ENCODE peak calls at places on chromosomes 16 and 17, in four cellular contexts. Q, A, C and O are unnamed samples.
A peak's percentile ranks its signal among the peaks of the same experiment; 100 is the strongest.

GRCh38 chr16:87847467-87847784 is 21.9 kb downstream of the SLC7A5 start:
- DNase-seq in Q (no peak), C (no peak), A (no peak), O (no peak)

GRCh38 chr17:28174352-28175046 is 132.0 kb downstream of the NLK start:
- DNase-seq in C (peak; percentile 26), A (no peak), Q (no peak), O (no peak)

GRCh38 chr16:54437921-54438320 is 151.3 kb upstream of the IRX3 start:
- DNase-seq in C (no peak), Q (no peak), A (no peak), O (no peak)

GRCh38 chr17:35726609-35727460 is 4.6 kb upstream of the RASL10B start:
- DNase-seq in A (peak; percentile 59), Q (no peak), C (peak; percentile 89), O (peak; percentile 68)

GRCh38 chr17:9432121-9432866 is 143.3 kb downstream of the STX8 start:
- DNase-seq in C (no peak), Q (no peak), A (no peak), O (no peak)

GRCh38 chr16:979859-980594 is 1.5 kb upstream of the SOX8 start:
- DNase-seq in C (peak; percentile 23), Q (no peak), A (no peak), O (no peak)

GRCh38 chr16:58026139-58026704 is 668 bp downstream of the MMP15 start:
- DNase-seq in C (no peak), Q (no peak), A (no peak), O (no peak)

GRCh38 chr17:73516356-73516755 is 127.9 kb downstream of the SDK2 start:
- DNase-seq in C (no peak), A (no peak), Q (no peak), O (no peak)

GRCh38 chr16:2715519-2715918 is 4.5 kb downstream of the PRSS27 start:
- DNase-seq in Q (no peak), C (peak; percentile 76), A (no peak), O (peak; percentile 70)

GRCh38 chr17:73311428-73311780 is 397 bp downstream of the CDC42EP4 start:
- DNase-seq in C (no peak), Q (no peak), A (no peak), O (no peak)

GRCh38 chr16:57755061-57755684 is 19.6 kb downstream of the KATNB1 start:
- DNase-seq in A (no peak), C (no peak), Q (no peak), O (no peak)

GRCh38 chr17:50117202-50118040 is 12.5 kb downstream of the SAMD14 start:
- DNase-seq in A (no peak), Q (no peak), C (peak; percentile 90), O (peak; percentile 82)

DNA sequence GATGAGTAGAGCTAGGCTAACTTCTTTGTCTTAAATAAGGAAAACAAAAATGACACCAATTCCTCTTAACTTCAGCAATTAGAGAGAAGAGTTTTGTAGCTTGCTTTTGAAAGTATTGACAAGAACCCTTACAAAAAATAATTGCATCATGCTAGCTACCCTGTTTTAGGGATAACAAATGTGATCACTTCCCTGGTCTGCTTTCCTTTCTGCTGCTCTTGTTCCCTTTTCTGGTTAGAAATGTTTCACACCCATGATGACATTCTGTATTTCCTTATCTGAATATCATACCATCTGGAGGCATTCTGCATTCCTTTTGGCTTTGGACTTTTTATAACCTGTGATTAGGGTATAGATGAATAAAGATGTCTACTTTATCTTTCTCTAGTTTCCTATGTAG is 9.9 kb upstream of the SMIM36 start:
- DNase-seq in Q (no peak), C (no peak), A (no peak), O (no peak)
- TF ChIP-seq CTCF in Q (no peak), C (no peak), A (no peak), O (no peak)

DNA sequence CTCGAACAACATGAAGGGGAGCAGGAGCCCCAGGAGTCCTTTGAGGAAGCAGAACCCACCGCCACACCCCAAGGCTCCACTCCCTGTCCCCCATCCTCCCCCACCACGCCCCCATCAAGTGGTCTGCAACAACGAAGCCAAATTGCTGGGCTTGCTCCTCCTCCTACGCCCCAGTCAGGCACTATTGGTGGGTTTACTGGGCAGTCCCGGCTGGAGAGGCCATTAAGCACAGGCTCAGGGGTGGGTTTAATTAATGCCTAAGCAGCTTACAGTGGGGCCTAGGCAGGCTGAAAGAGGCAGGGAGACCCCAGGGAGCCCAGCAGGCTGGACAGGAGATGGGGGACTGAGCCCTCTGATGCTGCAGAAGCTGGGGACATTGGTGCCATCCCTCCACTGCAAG is 5.1 kb downstream of the MPP2 start:
- DNase-seq in A (no peak), Q (no peak), C (no peak), O (no peak)
- H3K4me1 ChIP-seq in A (no peaks in the 10 kb centered on the region), Q (peaks cover 19% of the 10 kb centered on the region), C (peaks cover 4% of the 10 kb centered on the region), O (peaks cover 18% of the 10 kb centered on the region)

GRCh38 chr16:9091867-9092281 is 430 bp downstream of the HAPSTR1 start:
- DNase-seq in Q (no peak), A (peak; percentile 37), C (peak; percentile 22), O (peak; percentile 71)

GRCh38 chr16:9090960-9091866 is at the start of gene HAPSTR1:
- DNase-seq in C (peak; percentile 100), A (peak; percentile 100), Q (peak; percentile 99), O (peak; percentile 100)

GRCh38 chr16:9094008-9094846 is 2.8 kb downstream of the HAPSTR1 start:
- DNase-seq in A (no peak), C (no peak), Q (no peak), O (no peak)

GRCh38 chr16:9092963-9093477 is 1.6 kb downstream of the HAPSTR1 start:
- DNase-seq in A (peak; percentile 19), Q (no peak), C (peak; percentile 63), O (no peak)

DNA sequence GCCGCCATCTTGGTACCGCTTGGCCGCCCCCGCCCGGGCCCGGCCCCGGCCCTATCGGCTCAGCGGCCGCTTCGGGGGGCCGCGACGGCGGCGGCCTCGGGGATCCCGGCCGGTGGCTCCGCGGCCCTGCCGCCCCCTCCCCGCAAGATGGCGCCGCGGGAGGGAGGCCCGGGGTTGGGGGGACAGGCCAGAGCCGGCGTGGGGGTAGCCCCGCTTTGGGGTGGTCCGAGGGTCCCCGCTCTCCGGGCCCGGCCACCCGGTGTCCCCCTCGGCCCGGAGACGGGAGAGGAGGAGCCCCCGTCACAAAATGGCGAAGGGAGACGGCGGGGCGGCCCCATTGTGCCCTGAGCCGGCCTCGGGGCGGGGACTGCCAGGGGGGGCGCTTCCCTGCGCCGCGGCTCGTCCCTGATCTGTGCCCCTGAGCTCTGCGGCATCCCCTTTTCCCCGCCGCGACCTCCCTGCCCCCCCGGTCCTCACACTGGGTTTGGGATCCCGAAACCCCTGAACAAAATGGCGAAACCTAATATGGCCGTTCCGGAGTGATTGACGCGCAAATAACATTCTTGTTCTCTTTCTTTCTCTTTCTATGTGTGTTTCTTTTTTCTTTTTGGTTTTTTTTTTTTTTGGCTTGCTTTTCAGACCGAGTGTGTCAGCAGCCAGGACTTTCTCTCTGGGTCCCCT is 978 bp downstream of the HAPSTR1 start:
- DNase-seq in A (peak; percentile 34), C (peak; percentile 57), Q (no peak), O (no peak)
- TF ChIP-seq CTCF in A (no peak), C (peak; percentile 5), Q (no peak), O (no peak)

DNA sequence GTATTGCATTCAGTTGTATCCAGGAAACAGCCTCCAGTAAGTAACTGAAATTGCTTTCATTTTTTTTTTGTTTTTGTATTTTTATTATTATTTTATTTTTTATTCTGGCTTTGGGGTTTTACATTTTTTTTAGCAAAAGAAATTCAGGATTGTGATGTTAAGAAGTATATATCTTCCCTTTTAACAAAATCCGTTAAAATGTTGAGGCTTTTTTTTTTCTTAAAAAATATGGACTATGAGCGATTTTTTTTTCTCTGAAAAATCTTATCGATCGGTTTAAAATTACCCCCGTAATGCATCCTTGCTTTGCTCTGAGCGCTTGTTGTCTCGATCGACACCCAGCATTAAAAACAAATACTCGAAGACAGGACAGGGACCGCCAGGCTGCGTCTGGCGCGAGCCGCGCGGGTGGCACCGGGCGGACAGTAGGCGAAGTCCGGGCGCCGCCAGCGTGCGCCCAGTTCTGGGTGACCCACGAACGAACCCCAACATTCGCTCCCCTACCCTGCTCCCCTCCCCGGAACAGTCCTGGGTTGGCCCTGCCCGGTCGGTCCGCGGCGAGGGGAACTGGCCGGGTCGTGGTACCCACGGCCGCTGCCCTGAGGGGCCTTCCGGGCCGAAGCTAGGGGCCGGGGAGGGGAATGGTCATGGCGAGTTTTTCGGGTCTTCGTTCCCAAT is 482 bp downstream of the BAHCC1 start:
- DNase-seq in C (no peak), Q (no peak), A (no peak), O (no peak)
- H3K4me1 ChIP-seq in C (peaks cover 34% of the 10 kb centered on the region), Q (peaks cover 31% of the 10 kb centered on the region), A (no peaks in the 10 kb centered on the region), O (peaks cover 14% of the 10 kb centered on the region)

GRCh38 chr16:86819523-86819887 is 241.2 kb downstream of the FOXL1 start:
- DNase-seq in C (no peak), A (no peak), Q (no peak), O (no peak)
- TF ChIP-seq CTCF in C (peak; percentile 25), A (no peak), Q (no peak), O (peak; percentile 3)

DNA sequence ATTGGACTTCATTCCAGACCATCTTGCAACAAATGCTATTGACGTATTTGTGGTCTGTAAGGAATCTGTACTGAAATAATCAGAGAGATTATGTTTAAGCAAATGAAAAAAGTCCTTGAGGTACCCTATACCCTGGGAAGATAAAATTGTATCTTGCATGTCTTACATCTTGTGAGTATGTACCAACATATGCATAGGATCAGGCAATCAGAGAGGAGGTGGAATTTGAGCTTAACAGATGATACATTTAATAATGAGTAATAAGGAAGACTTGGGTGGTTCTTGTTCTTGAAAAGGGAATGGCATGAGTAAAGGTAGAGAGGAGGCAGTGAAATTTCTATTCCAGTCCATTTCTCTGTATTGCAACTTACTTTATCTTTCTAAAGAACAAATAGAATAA is 10.6 kb downstream of the MOSMO start:
- DNase-seq in A (no peak), Q (no peak), C (no peak), O (no peak)
- H3K4me1 ChIP-seq in A (no peaks in the 10 kb centered on the region), Q (no peaks in the 10 kb centered on the region), C (peaks cover 17% of the 10 kb centered on the region), O (no peaks in the 10 kb centered on the region)